ENCODE peak calls at places on chromosome 1, in eight cellular contexts. One of them, this sample, is unnamed.
A peak's percentile ranks its signal among the peaks of the same experiment; 100 is the strongest.

GRCh38 chr1:20660363-20661234 is 570 bp downstream of the DDOST start:
- DNase-seq in HT-29: peak; percentile 19
- DNase-seq in CD4-positive, alpha-beta T cell: no peak
- DNase-seq in GF-D8: no peak
- DNase-seq in stimulated activated CD8-positive, alpha-beta memory T cell treated with anti-CD3 and anti-CD28 coated beads, Interleukin-7, amount 100 ng/mL, for 1 hour: no peak
- DNase-seq in stimulated activated CD4-positive, alpha-beta T cell treated with anti-CD3 and anti-CD28 coated beads, TNF-alpha, amount 100 ng/mL, for 24 hours: no peak
- DNase-seq in RWPE1: peak; percentile 17
- DNase-seq in progenitor cell of endocrine pancreas: no peak
- DNase-seq in this sample: no peak

GRCh38 chr1:179002552-179003345 is 22.9 kb upstream of the FAM20B start:
- DNase-seq in RWPE1: peak; percentile 38
- DNase-seq in progenitor cell of endocrine pancreas: peak; percentile 92
- DNase-seq in stimulated activated CD8-positive, alpha-beta memory T cell treated with anti-CD3 and anti-CD28 coated beads, Interleukin-7, amount 100 ng/mL, for 1 hour: peak; percentile 52
- DNase-seq in CD4-positive, alpha-beta T cell: peak; percentile 61
- DNase-seq in stimulated activated CD4-positive, alpha-beta T cell treated with anti-CD3 and anti-CD28 coated beads, TNF-alpha, amount 100 ng/mL, for 24 hours: peak; percentile 41
- DNase-seq in HT-29: peak; percentile 79
- DNase-seq in GF-D8: no peak
- DNase-seq in this sample: peak; percentile 96

GRCh38 chr1:88061106-88061829 is 622.8 kb upstream of the PKN2 start:
- DNase-seq in progenitor cell of endocrine pancreas: no peak
- DNase-seq in HT-29: peak; percentile 84
- DNase-seq in GF-D8: no peak
- DNase-seq in CD4-positive, alpha-beta T cell: no peak
- DNase-seq in RWPE1: peak; percentile 69
- DNase-seq in stimulated activated CD8-positive, alpha-beta memory T cell treated with anti-CD3 and anti-CD28 coated beads, Interleukin-7, amount 100 ng/mL, for 1 hour: no peak
- DNase-seq in stimulated activated CD4-positive, alpha-beta T cell treated with anti-CD3 and anti-CD28 coated beads, TNF-alpha, amount 100 ng/mL, for 24 hours: no peak
- DNase-seq in this sample: peak; percentile 62

GRCh38 chr1:209527993-209528392 is 55.5 kb upstream of the CAMK1G start:
- DNase-seq in stimulated activated CD4-positive, alpha-beta T cell treated with anti-CD3 and anti-CD28 coated beads, TNF-alpha, amount 100 ng/mL, for 24 hours: no peak
- DNase-seq in progenitor cell of endocrine pancreas: peak; percentile 27
- DNase-seq in GF-D8: no peak
- DNase-seq in RWPE1: no peak
- DNase-seq in HT-29: peak; percentile 62
- DNase-seq in stimulated activated CD8-positive, alpha-beta memory T cell treated with anti-CD3 and anti-CD28 coated beads, Interleukin-7, amount 100 ng/mL, for 1 hour: no peak
- DNase-seq in CD4-positive, alpha-beta T cell: no peak
- DNase-seq in this sample: no peak

GRCh38 chr1:168405931-168406330 is 125.3 kb downstream of the TBX19 start:
- DNase-seq in stimulated activated CD4-positive, alpha-beta T cell treated with anti-CD3 and anti-CD28 coated beads, TNF-alpha, amount 100 ng/mL, for 24 hours: no peak
- DNase-seq in stimulated activated CD8-positive, alpha-beta memory T cell treated with anti-CD3 and anti-CD28 coated beads, Interleukin-7, amount 100 ng/mL, for 1 hour: no peak
- DNase-seq in GF-D8: no peak
- DNase-seq in RWPE1: no peak
- DNase-seq in CD4-positive, alpha-beta T cell: no peak
- DNase-seq in progenitor cell of endocrine pancreas: no peak
- DNase-seq in HT-29: no peak
- DNase-seq in this sample: no peak

GRCh38 chr1:79496129-79496528 is 489.6 kb upstream of the ADGRL4 start:
- DNase-seq in stimulated activated CD8-positive, alpha-beta memory T cell treated with anti-CD3 and anti-CD28 coated beads, Interleukin-7, amount 100 ng/mL, for 1 hour: no peak
- DNase-seq in HT-29: no peak
- DNase-seq in GF-D8: no peak
- DNase-seq in CD4-positive, alpha-beta T cell: no peak
- DNase-seq in RWPE1: no peak
- DNase-seq in stimulated activated CD4-positive, alpha-beta T cell treated with anti-CD3 and anti-CD28 coated beads, TNF-alpha, amount 100 ng/mL, for 24 hours: no peak
- DNase-seq in progenitor cell of endocrine pancreas: no peak
- DNase-seq in this sample: no peak

GRCh38 chr1:222099746-222100145 is 357.9 kb upstream of the DUSP10 start:
- DNase-seq in RWPE1: no peak
- DNase-seq in stimulated activated CD4-positive, alpha-beta T cell treated with anti-CD3 and anti-CD28 coated beads, TNF-alpha, amount 100 ng/mL, for 24 hours: no peak
- DNase-seq in CD4-positive, alpha-beta T cell: no peak
- DNase-seq in progenitor cell of endocrine pancreas: no peak
- DNase-seq in stimulated activated CD8-positive, alpha-beta memory T cell treated with anti-CD3 and anti-CD28 coated beads, Interleukin-7, amount 100 ng/mL, for 1 hour: no peak
- DNase-seq in HT-29: no peak
- DNase-seq in GF-D8: no peak
- DNase-seq in this sample: no peak

GRCh38 chr1:198168180-198168579 is 11.4 kb downstream of the NEK7 start:
- DNase-seq in RWPE1: no peak
- DNase-seq in HT-29: no peak
- DNase-seq in CD4-positive, alpha-beta T cell: no peak
- DNase-seq in progenitor cell of endocrine pancreas: no peak
- DNase-seq in GF-D8: no peak
- DNase-seq in stimulated activated CD4-positive, alpha-beta T cell treated with anti-CD3 and anti-CD28 coated beads, TNF-alpha, amount 100 ng/mL, for 24 hours: no peak
- DNase-seq in stimulated activated CD8-positive, alpha-beta memory T cell treated with anti-CD3 and anti-CD28 coated beads, Interleukin-7, amount 100 ng/mL, for 1 hour: no peak
- DNase-seq in this sample: no peak

GRCh38 chr1:31926252-31926651 is 11.9 kb downstream of the PTP4A2 start:
- DNase-seq in stimulated activated CD8-positive, alpha-beta memory T cell treated with anti-CD3 and anti-CD28 coated beads, Interleukin-7, amount 100 ng/mL, for 1 hour: no peak
- DNase-seq in HT-29: no peak
- DNase-seq in GF-D8: no peak
- DNase-seq in stimulated activated CD4-positive, alpha-beta T cell treated with anti-CD3 and anti-CD28 coated beads, TNF-alpha, amount 100 ng/mL, for 24 hours: no peak
- DNase-seq in progenitor cell of endocrine pancreas: no peak
- DNase-seq in CD4-positive, alpha-beta T cell: no peak
- DNase-seq in RWPE1: no peak
- DNase-seq in this sample: no peak

GRCh38 chr1:60251426-60251825 is 177.9 kb upstream of the C1orf87 start:
- DNase-seq in stimulated activated CD8-positive, alpha-beta memory T cell treated with anti-CD3 and anti-CD28 coated beads, Interleukin-7, amount 100 ng/mL, for 1 hour: no peak
- DNase-seq in stimulated activated CD4-positive, alpha-beta T cell treated with anti-CD3 and anti-CD28 coated beads, TNF-alpha, amount 100 ng/mL, for 24 hours: no peak
- DNase-seq in progenitor cell of endocrine pancreas: no peak
- DNase-seq in GF-D8: no peak
- DNase-seq in HT-29: no peak
- DNase-seq in RWPE1: no peak
- DNase-seq in CD4-positive, alpha-beta T cell: no peak
- DNase-seq in this sample: no peak

GRCh38 chr1:98797506-98797905 is 136.0 kb downstream of the SNX7 start:
- DNase-seq in RWPE1: no peak
- DNase-seq in CD4-positive, alpha-beta T cell: no peak
- DNase-seq in progenitor cell of endocrine pancreas: no peak
- DNase-seq in stimulated activated CD4-positive, alpha-beta T cell treated with anti-CD3 and anti-CD28 coated beads, TNF-alpha, amount 100 ng/mL, for 24 hours: no peak
- DNase-seq in stimulated activated CD8-positive, alpha-beta memory T cell treated with anti-CD3 and anti-CD28 coated beads, Interleukin-7, amount 100 ng/mL, for 1 hour: no peak
- DNase-seq in HT-29: no peak
- DNase-seq in GF-D8: no peak
- DNase-seq in this sample: no peak

GRCh38 chr1:147243228-147243685 is 773 bp downstream of the CHD1L start:
- DNase-seq in GF-D8: no peak
- DNase-seq in HT-29: no peak
- DNase-seq in progenitor cell of endocrine pancreas: no peak
- DNase-seq in stimulated activated CD8-positive, alpha-beta memory T cell treated with anti-CD3 and anti-CD28 coated beads, Interleukin-7, amount 100 ng/mL, for 1 hour: no peak
- DNase-seq in stimulated activated CD4-positive, alpha-beta T cell treated with anti-CD3 and anti-CD28 coated beads, TNF-alpha, amount 100 ng/mL, for 24 hours: no peak
- DNase-seq in RWPE1: peak; percentile 21
- DNase-seq in CD4-positive, alpha-beta T cell: peak; percentile 3
- DNase-seq in this sample: peak; percentile 54

GRCh38 chr1:6701437-6702153 is at the start of gene DNAJC11:
- DNase-seq in HT-29: peak; percentile 82
- DNase-seq in stimulated activated CD8-positive, alpha-beta memory T cell treated with anti-CD3 and anti-CD28 coated beads, Interleukin-7, amount 100 ng/mL, for 1 hour: peak; percentile 80
- DNase-seq in stimulated activated CD4-positive, alpha-beta T cell treated with anti-CD3 and anti-CD28 coated beads, TNF-alpha, amount 100 ng/mL, for 24 hours: peak; percentile 85
- DNase-seq in progenitor cell of endocrine pancreas: peak; percentile 83
- DNase-seq in GF-D8: peak; percentile 60
- DNase-seq in RWPE1: peak; percentile 91
- DNase-seq in CD4-positive, alpha-beta T cell: peak; percentile 82
- DNase-seq in this sample: peak; percentile 90

GRCh38 chr1:19504796-19505693 is 19.7 kb upstream of the CAPZB start:
- DNase-seq in stimulated activated CD4-positive, alpha-beta T cell treated with anti-CD3 and anti-CD28 coated beads, TNF-alpha, amount 100 ng/mL, for 24 hours: no peak
- DNase-seq in HT-29: no peak
- DNase-seq in GF-D8: no peak
- DNase-seq in RWPE1: no peak
- DNase-seq in progenitor cell of endocrine pancreas: no peak
- DNase-seq in CD4-positive, alpha-beta T cell: no peak
- DNase-seq in stimulated activated CD8-positive, alpha-beta memory T cell treated with anti-CD3 and anti-CD28 coated beads, Interleukin-7, amount 100 ng/mL, for 1 hour: no peak
- DNase-seq in this sample: no peak

GRCh38 chr1:239899747-239900146 is 191.9 kb upstream of the FMN2 start:
- DNase-seq in CD4-positive, alpha-beta T cell: no peak
- DNase-seq in RWPE1: no peak
- DNase-seq in progenitor cell of endocrine pancreas: no peak
- DNase-seq in stimulated activated CD8-positive, alpha-beta memory T cell treated with anti-CD3 and anti-CD28 coated beads, Interleukin-7, amount 100 ng/mL, for 1 hour: no peak
- DNase-seq in stimulated activated CD4-positive, alpha-beta T cell treated with anti-CD3 and anti-CD28 coated beads, TNF-alpha, amount 100 ng/mL, for 24 hours: no peak
- DNase-seq in HT-29: peak; percentile 9
- DNase-seq in GF-D8: no peak
- DNase-seq in this sample: no peak

GRCh38 chr1:242454262-242455051 is 70.0 kb downstream of the PLD5 start:
- DNase-seq in HT-29: peak; percentile 49
- DNase-seq in stimulated activated CD4-positive, alpha-beta T cell treated with anti-CD3 and anti-CD28 coated beads, TNF-alpha, amount 100 ng/mL, for 24 hours: no peak
- DNase-seq in GF-D8: no peak
- DNase-seq in progenitor cell of endocrine pancreas: no peak
- DNase-seq in stimulated activated CD8-positive, alpha-beta memory T cell treated with anti-CD3 and anti-CD28 coated beads, Interleukin-7, amount 100 ng/mL, for 1 hour: no peak
- DNase-seq in CD4-positive, alpha-beta T cell: no peak
- DNase-seq in RWPE1: peak; percentile 60
- DNase-seq in this sample: no peak

GRCh38 chr1:78619803-78620579 is at the start of gene IFI44L:
- DNase-seq in RWPE1: peak; percentile 12
- DNase-seq in GF-D8: no peak
- DNase-seq in stimulated activated CD4-positive, alpha-beta T cell treated with anti-CD3 and anti-CD28 coated beads, TNF-alpha, amount 100 ng/mL, for 24 hours: peak; percentile 49
- DNase-seq in CD4-positive, alpha-beta T cell: peak; percentile 52
- DNase-seq in progenitor cell of endocrine pancreas: no peak
- DNase-seq in stimulated activated CD8-positive, alpha-beta memory T cell treated with anti-CD3 and anti-CD28 coated beads, Interleukin-7, amount 100 ng/mL, for 1 hour: peak; percentile 59
- DNase-seq in HT-29: peak; percentile 26
- DNase-seq in this sample: no peak